ENCODE peak calls at places on chromosomes 11 and 22, in eight cellular contexts. One of them, this sample, is unnamed.

GRCh38 chr22:23163665-23164064 is 16.6 kb upstream of the BCR start:
- DNase-seq in IMR-90: no peak
- DNase-seq in suprapubic skin: no peak
- DNase-seq in fibroblast of lung: peak
- DNase-seq in tibial nerve: peak
- DNase-seq in HepG2: no peak
- DNase-seq in ovary: peak
- DNase-seq in OCI-LY7: no peak
- DNase-seq in this sample: peak

GRCh38 chr11:60003729-60004128 is 13.3 kb upstream of the OOSP4B start:
- DNase-seq in ovary: no peak
- DNase-seq in IMR-90: no peak
- DNase-seq in HepG2: no peak
- DNase-seq in suprapubic skin: no peak
- DNase-seq in fibroblast of lung: no peak
- DNase-seq in OCI-LY7: no peak
- DNase-seq in tibial nerve: no peak
- DNase-seq in this sample: no peak

GRCh38 chr11:75706260-75706729 is 11.3 kb upstream of the MOGAT2 start:
- DNase-seq in suprapubic skin: no peak
- DNase-seq in OCI-LY7: peak
- DNase-seq in HepG2: peak
- DNase-seq in IMR-90: peak
- DNase-seq in ovary: peak
- DNase-seq in fibroblast of lung: peak
- DNase-seq in tibial nerve: no peak
- DNase-seq in this sample: peak

GRCh38 chr11:108786281-108786990 is 121.6 kb downstream of the DDX10 start:
- DNase-seq in tibial nerve: no peak
- DNase-seq in fibroblast of lung: peak
- DNase-seq in HepG2: no peak
- DNase-seq in ovary: no peak
- DNase-seq in OCI-LY7: no peak
- DNase-seq in IMR-90: no peak
- DNase-seq in suprapubic skin: no peak
- DNase-seq in this sample: no peak

GRCh38 chr22:27495325-27495724 is 306.2 kb downstream of the MN1 start:
- DNase-seq in suprapubic skin: no peak
- DNase-seq in ovary: no peak
- DNase-seq in OCI-LY7: no peak
- DNase-seq in tibial nerve: no peak
- DNase-seq in fibroblast of lung: no peak
- DNase-seq in HepG2: no peak
- DNase-seq in IMR-90: no peak
- DNase-seq in this sample: no peak

GRCh38 chr11:23112987-23113886 is 253.0 kb upstream of the CCDC179 start:
- DNase-seq in IMR-90: peak
- DNase-seq in ovary: no peak
- DNase-seq in tibial nerve: no peak
- DNase-seq in OCI-LY7: peak
- DNase-seq in HepG2: peak
- DNase-seq in fibroblast of lung: peak
- DNase-seq in suprapubic skin: no peak
- DNase-seq in this sample: peak

GRCh38 chr11:62104816-62105610 is 18.8 kb upstream of the INCENP start:
- DNase-seq in IMR-90: peak
- DNase-seq in OCI-LY7: no peak
- DNase-seq in tibial nerve: no peak
- DNase-seq in ovary: peak
- DNase-seq in HepG2: no peak
- DNase-seq in suprapubic skin: no peak
- DNase-seq in fibroblast of lung: peak
- DNase-seq in this sample: peak

GRCh38 chr11:30786392-30787120 is 200.4 kb upstream of the MPPED2 start:
- DNase-seq in IMR-90: peak
- DNase-seq in tibial nerve: no peak
- DNase-seq in HepG2: peak
- DNase-seq in OCI-LY7: no peak
- DNase-seq in ovary: no peak
- DNase-seq in suprapubic skin: no peak
- DNase-seq in fibroblast of lung: peak
- DNase-seq in this sample: no peak

GRCh38 chr11:34358666-34359547 is 1.1 kb upstream of the ABTB2 start:
- DNase-seq in IMR-90: peak
- DNase-seq in fibroblast of lung: peak
- DNase-seq in suprapubic skin: peak
- DNase-seq in ovary: peak
- DNase-seq in HepG2: peak
- DNase-seq in tibial nerve: peak
- DNase-seq in OCI-LY7: peak
- DNase-seq in this sample: peak

GRCh38 chr11:111422494-111423249 is 43.6 kb upstream of the POU2AF1 start:
- DNase-seq in OCI-LY7: peak
- DNase-seq in IMR-90: peak
- DNase-seq in suprapubic skin: no peak
- DNase-seq in HepG2: peak
- DNase-seq in tibial nerve: no peak
- DNase-seq in ovary: peak
- DNase-seq in fibroblast of lung: peak
- DNase-seq in this sample: peak

GRCh38 chr22:19068784-19069271 is 53.4 kb downstream of the DGCR2 start:
- DNase-seq in ovary: no peak
- DNase-seq in HepG2: no peak
- DNase-seq in suprapubic skin: peak
- DNase-seq in fibroblast of lung: no peak
- DNase-seq in IMR-90: no peak
- DNase-seq in OCI-LY7: no peak
- DNase-seq in tibial nerve: no peak
- DNase-seq in this sample: no peak

GRCh38 chr11:84396521-84396920 is 1110.4 kb upstream of the CCDC90B start:
- DNase-seq in ovary: no peak
- DNase-seq in fibroblast of lung: no peak
- DNase-seq in IMR-90: no peak
- DNase-seq in tibial nerve: no peak
- DNase-seq in HepG2: no peak
- DNase-seq in OCI-LY7: no peak
- DNase-seq in suprapubic skin: no peak
- DNase-seq in this sample: peak

GRCh38 chr11:77410076-77410827 is 63.6 kb downstream of the PAK1 start:
- DNase-seq in HepG2: no peak
- DNase-seq in tibial nerve: no peak
- DNase-seq in suprapubic skin: no peak
- DNase-seq in OCI-LY7: no peak
- DNase-seq in fibroblast of lung: no peak
- DNase-seq in ovary: no peak
- DNase-seq in IMR-90: no peak
- DNase-seq in this sample: no peak

GRCh38 chr22:41904450-41905410 is 10.1 kb downstream of the SHISA8 start:
- DNase-seq in suprapubic skin: no peak
- DNase-seq in IMR-90: no peak
- DNase-seq in fibroblast of lung: no peak
- DNase-seq in ovary: no peak
- DNase-seq in tibial nerve: no peak
- DNase-seq in HepG2: no peak
- DNase-seq in OCI-LY7: no peak
- DNase-seq in this sample: no peak

GRCh38 chr22:41908409-41909289 is 6.2 kb downstream of the SHISA8 start:
- DNase-seq in OCI-LY7: no peak
- DNase-seq in IMR-90: no peak
- DNase-seq in ovary: peak
- DNase-seq in HepG2: no peak
- DNase-seq in tibial nerve: no peak
- DNase-seq in fibroblast of lung: no peak
- DNase-seq in suprapubic skin: no peak
- DNase-seq in this sample: no peak

GRCh38 chr22:41907436-41908401 is 7.2 kb downstream of the SHISA8 start:
- DNase-seq in suprapubic skin: no peak
- DNase-seq in IMR-90: peak
- DNase-seq in fibroblast of lung: no peak
- DNase-seq in ovary: no peak
- DNase-seq in tibial nerve: no peak
- DNase-seq in HepG2: no peak
- DNase-seq in OCI-LY7: no peak
- DNase-seq in this sample: no peak

GRCh38 chr22:41905411-41906202 is 9.3 kb downstream of the SHISA8 start:
- DNase-seq in suprapubic skin: no peak
- DNase-seq in fibroblast of lung: no peak
- DNase-seq in HepG2: no peak
- DNase-seq in IMR-90: no peak
- DNase-seq in OCI-LY7: no peak
- DNase-seq in ovary: no peak
- DNase-seq in tibial nerve: no peak
- DNase-seq in this sample: no peak

GRCh38 chr22:41906822-41907221 is 8.1 kb downstream of the SHISA8 start:
- DNase-seq in IMR-90: no peak
- DNase-seq in suprapubic skin: no peak
- DNase-seq in tibial nerve: no peak
- DNase-seq in fibroblast of lung: no peak
- DNase-seq in OCI-LY7: no peak
- DNase-seq in ovary: no peak
- DNase-seq in HepG2: no peak
- DNase-seq in this sample: no peak
- H3K4me3 ChIP-seq in IMR-90: no peak
- H3K4me3 ChIP-seq in suprapubic skin: no peak
- H3K4me3 ChIP-seq in tibial nerve: no peak
- H3K4me3 ChIP-seq in fibroblast of lung: no peak
- H3K4me3 ChIP-seq in OCI-LY7: no peak
- H3K4me3 ChIP-seq in ovary: no peak
- H3K4me3 ChIP-seq in HepG2: no peak
- H3K4me3 ChIP-seq in this sample: no peak

DNA sequence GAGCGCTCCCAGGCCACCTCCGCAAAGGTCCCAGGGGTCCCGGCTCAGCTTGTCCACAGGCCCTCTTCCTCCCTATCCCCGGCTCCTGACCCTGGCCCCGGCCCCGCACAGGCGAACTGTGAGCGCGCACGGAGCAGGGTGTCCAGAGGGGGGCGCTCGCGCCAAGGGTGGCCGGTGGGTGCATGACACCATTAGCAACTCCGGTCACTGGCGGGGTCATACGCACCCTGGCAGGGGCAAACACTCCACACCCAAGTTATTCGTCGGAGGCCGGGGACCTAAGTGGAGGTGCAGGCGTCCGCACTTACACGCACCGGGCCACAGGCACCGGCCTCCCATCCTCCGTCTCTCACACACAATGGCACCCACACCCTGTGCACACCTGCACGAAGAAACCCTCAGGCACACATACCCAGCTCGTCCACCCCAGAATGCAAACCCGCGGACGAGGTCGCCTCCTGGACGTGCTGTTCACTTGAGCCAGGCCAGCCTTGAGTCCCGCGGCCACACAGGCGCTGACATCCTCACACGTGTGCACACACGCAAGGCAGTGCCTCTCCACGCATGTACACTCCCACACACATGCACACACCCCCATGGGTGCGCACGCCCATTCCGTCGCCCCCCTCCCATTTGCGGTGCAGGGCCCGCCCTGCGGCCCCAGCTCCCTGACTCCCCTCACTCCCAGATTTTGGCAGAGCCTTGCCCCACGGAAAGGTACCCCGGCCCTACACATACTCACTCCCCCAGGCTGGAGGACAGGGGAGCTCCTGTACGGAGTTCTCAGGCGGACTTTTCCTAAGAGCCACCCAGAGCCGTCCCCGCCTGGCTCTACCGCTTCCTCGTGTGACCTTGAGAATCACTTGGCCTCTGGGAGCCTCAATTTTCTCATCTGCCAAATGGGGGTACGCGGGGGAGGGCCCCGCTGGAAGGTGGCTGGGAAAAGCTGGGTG is at the start of gene RASGRP2:
- DNase-seq in OCI-LY7: peak
- DNase-seq in IMR-90: no peak
- DNase-seq in ovary: peak
- DNase-seq in suprapubic skin: peak
- DNase-seq in tibial nerve: peak
- DNase-seq in HepG2: peak
- DNase-seq in fibroblast of lung: no peak
- DNase-seq in this sample: no peak
- TF ChIP-seq CTCF in OCI-LY7: peak
- TF ChIP-seq CTCF in IMR-90: peak
- TF ChIP-seq CTCF in ovary: peak
- TF ChIP-seq CTCF in suprapubic skin: peak
- TF ChIP-seq CTCF in tibial nerve: peak
- TF ChIP-seq CTCF in HepG2: peak
- TF ChIP-seq CTCF in fibroblast of lung: peak
- TF ChIP-seq CTCF in this sample: peak

GRCh38 chr11:43735115-43735514 is 54.6 kb downstream of the HSD17B12 start:
- DNase-seq in ovary: no peak
- DNase-seq in suprapubic skin: no peak
- DNase-seq in IMR-90: no peak
- DNase-seq in OCI-LY7: no peak
- DNase-seq in fibroblast of lung: no peak
- DNase-seq in HepG2: no peak
- DNase-seq in tibial nerve: no peak
- DNase-seq in this sample: no peak

GRCh38 chr11:43736502-43737193 is 56.1 kb downstream of the HSD17B12 start:
- DNase-seq in OCI-LY7: no peak
- DNase-seq in IMR-90: peak
- DNase-seq in fibroblast of lung: peak
- DNase-seq in HepG2: peak
- DNase-seq in ovary: no peak
- DNase-seq in suprapubic skin: no peak
- DNase-seq in tibial nerve: no peak
- DNase-seq in this sample: peak

GRCh38 chr11:43738600-43739409 is 58.3 kb downstream of the HSD17B12 start:
- DNase-seq in suprapubic skin: no peak
- DNase-seq in IMR-90: peak
- DNase-seq in tibial nerve: no peak
- DNase-seq in OCI-LY7: no peak
- DNase-seq in fibroblast of lung: peak
- DNase-seq in HepG2: peak
- DNase-seq in ovary: no peak
- DNase-seq in this sample: peak

GRCh38 chr11:43735931-43736330 is 55.4 kb downstream of the HSD17B12 start:
- DNase-seq in tibial nerve: no peak
- DNase-seq in HepG2: no peak
- DNase-seq in IMR-90: peak
- DNase-seq in ovary: no peak
- DNase-seq in OCI-LY7: no peak
- DNase-seq in fibroblast of lung: peak
- DNase-seq in suprapubic skin: no peak
- DNase-seq in this sample: peak

GRCh38 chr11:43737194-43737575 is 56.6 kb downstream of the HSD17B12 start:
- DNase-seq in IMR-90: no peak
- DNase-seq in suprapubic skin: no peak
- DNase-seq in HepG2: no peak
- DNase-seq in ovary: no peak
- DNase-seq in tibial nerve: no peak
- DNase-seq in fibroblast of lung: peak
- DNase-seq in OCI-LY7: no peak
- DNase-seq in this sample: no peak
- H3K4me3 ChIP-seq in IMR-90: no peak
- H3K4me3 ChIP-seq in suprapubic skin: no peak
- H3K4me3 ChIP-seq in HepG2: no peak
- H3K4me3 ChIP-seq in ovary: no peak
- H3K4me3 ChIP-seq in tibial nerve: no peak
- H3K4me3 ChIP-seq in fibroblast of lung: peak
- H3K4me3 ChIP-seq in OCI-LY7: no peak
- H3K4me3 ChIP-seq in this sample: no peak

DNA sequence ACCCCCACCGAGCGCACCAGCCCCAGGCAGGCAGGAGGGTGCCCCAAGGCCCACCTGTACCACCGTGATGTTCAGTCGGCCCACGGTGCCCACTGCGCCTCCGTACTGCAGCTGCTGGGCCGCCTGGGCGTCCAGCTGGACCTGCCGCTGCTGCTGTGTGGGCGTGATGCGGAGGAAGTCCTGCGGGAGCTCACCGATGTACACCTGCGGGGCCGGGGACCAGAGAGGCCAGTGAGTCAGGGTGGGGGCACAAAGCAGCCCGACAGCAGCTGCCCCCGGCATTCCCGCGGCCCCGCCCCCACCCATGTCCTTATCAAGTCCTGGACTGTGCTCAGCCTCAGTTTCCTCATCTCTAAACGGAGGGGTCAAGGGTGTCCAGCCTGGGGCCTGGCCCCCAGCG is 13.8 kb downstream of the TOLLIP start:
- DNase-seq in OCI-LY7: no peak
- DNase-seq in fibroblast of lung: no peak
- DNase-seq in HepG2: no peak
- DNase-seq in suprapubic skin: peak
- DNase-seq in ovary: no peak
- DNase-seq in IMR-90: no peak
- DNase-seq in tibial nerve: no peak
- DNase-seq in this sample: no peak
- TF ChIP-seq CTCF in OCI-LY7: no peak
- TF ChIP-seq CTCF in fibroblast of lung: no peak
- TF ChIP-seq CTCF in HepG2: no peak
- TF ChIP-seq CTCF in suprapubic skin: no peak
- TF ChIP-seq CTCF in ovary: no peak
- TF ChIP-seq CTCF in IMR-90: no peak
- TF ChIP-seq CTCF in tibial nerve: no peak
- TF ChIP-seq CTCF in this sample: no peak